ENCODE peak calls at places on chromosomes 12 and 14, in seven cellular contexts. C is DND-41; R is type B pancreatic cell; G is NCI-H1417; O is tibial artery; X is prostate gland; L is stimulated activated CD8-positive, alpha-beta memory T cell treated with anti-CD3 and anti-CD28 coated beads, Interleukin-15, amount 100 ng/mL, for 24 hours. T is an unnamed sample.
A peak's percentile ranks its signal among the peaks of the same experiment; 100 is the strongest.

GRCh38 chr12:12562016-12562483 is 613 bp downstream of the DUSP16 start:
- DNase-seq in O (no peak), G (no peak), C (peak; percentile 24), L (no peak), X (no peak), R (no peak), T (peak; percentile 67)

GRCh38 chr12:4289334-4289878 is 15.8 kb downstream of the CCND2 start:
- DNase-seq in R (no peak), G (no peak), O (no peak), C (no peak), X (no peak), L (no peak), T (no peak)

GRCh38 chr12:48988030-48988649 is 10.0 kb downstream of the WNT1 start:
- DNase-seq in G (peak; percentile 64), X (no peak), O (no peak), R (no peak), C (peak; percentile 67), L (peak; percentile 61), T (no peak)

GRCh38 chr12:21751517-21751916 is 23.0 kb downstream of the KCNJ8 start:
- DNase-seq in L (no peak), X (peak; percentile 13), O (no peak), R (no peak), G (no peak), C (no peak), T (no peak)

GRCh38 chr14:102500190-102500661 is 9.3 kb downstream of the ANKRD9 start:
- DNase-seq in X (peak; percentile 88), G (no peak), C (no peak), O (peak; percentile 66), R (no peak), L (no peak), T (peak; percentile 93)

GRCh38 chr12:54294152-54294913 is 6.5 kb downstream of the NFE2 start:
- DNase-seq in X (no peak), O (peak; percentile 38), R (no peak), C (peak; percentile 69), G (peak; percentile 45), L (no peak), T (no peak)

GRCh38 chr14:99271288-99271941 is 582 bp downstream of the BCL11B start:
- DNase-seq in R (no peak), L (no peak), C (no peak), G (no peak), X (no peak), O (no peak), T (no peak)

GRCh38 chr12:123089631-123090353 is 61.1 kb downstream of the PITPNM2 start:
- DNase-seq in L (no peak), X (no peak), O (no peak), C (no peak), G (no peak), R (no peak), T (no peak)

GRCh38 chr12:123445388-123446344 is 9.2 kb upstream of the RILPL2 start:
- DNase-seq in G (no peak), L (no peak), R (no peak), O (peak; percentile 50), X (peak; percentile 78), C (no peak), T (no peak)

GRCh38 chr12:54572881-54573280 is 15.6 kb downstream of the PPP1R1A start:
- DNase-seq in X (no peak), G (no peak), L (no peak), C (no peak), R (no peak), O (no peak), T (no peak)

GRCh38 chr12:76542908-76543307 is 16.7 kb downstream of the OSBPL8 start:
- DNase-seq in L (no peak), X (no peak), R (no peak), G (no peak), C (no peak), O (no peak), T (no peak)